ENCODE peak calls at places on chromosomes 5 and 9, in ten cellular contexts. F, L, H, R, S, U, N, Z, X and M are unnamed samples.

GRCh38 chr5:60514152-60514551 is 185.8 kb downstream of the DEPDC1B start:
- DNase-seq in U (no peak), N (no peak), Z (no peak), F (no peak), H (no peak), L (no peak), R (peak), X (no peak), S (peak), M (no peak)

GRCh38 chr9:90044710-90045151 is 439.9 kb downstream of the GADD45G start:
- DNase-seq in F (no peak), X (no peak), L (no peak), R (no peak), H (no peak), U (no peak), Z (peak), S (peak), N (no peak), M (no peak)

GRCh38 chr5:109089191-109089590 is 320.6 kb downstream of the PJA2 start:
- DNase-seq in S (no peak), F (no peak), H (no peak), N (no peak), U (no peak), L (no peak), R (peak), Z (no peak), X (no peak), M (no peak)

GRCh38 chr5:59716029-59716428 is 177.5 kb downstream of the PDE4D start:
- DNase-seq in Z (no peak), U (no peak), L (no peak), S (no peak), N (no peak), F (no peak), R (no peak), X (no peak), H (no peak), M (no peak)

GRCh38 chr5:5688194-5688924 is 265.9 kb downstream of the ICE1 start:
- DNase-seq in X (no peak), L (no peak), F (peak), U (no peak), R (no peak), Z (no peak), N (no peak), S (no peak), H (no peak), M (no peak)

GRCh38 chr5:137039939-137040515 is 459.1 kb downstream of the SPOCK1 start:
- DNase-seq in X (no peak), L (no peak), H (no peak), R (no peak), U (no peak), F (no peak), N (no peak), Z (no peak), S (no peak), M (no peak)

GRCh38 chr9:91074866-91075265 is 273.2 kb downstream of the SYK start:
- DNase-seq in Z (no peak), F (no peak), N (no peak), L (no peak), R (no peak), S (no peak), X (no peak), H (no peak), U (no peak), M (no peak)

GRCh38 chr5:177545487-177546261 is 8.7 kb downstream of the FAM193B start:
- DNase-seq in Z (peak), R (peak), L (peak), U (no peak), X (peak), S (peak), N (no peak), H (peak), F (peak), M (no peak)

GRCh38 chr5:172497591-172498255 is 43.4 kb upstream of the SH3PXD2B start:
- DNase-seq in F (peak), L (no peak), R (no peak), S (no peak), H (no peak), X (no peak), U (no peak), Z (no peak), N (peak), M (no peak)

GRCh38 chr5:136018814-136019777 is 9.7 kb upstream of the TGFBI start:
- DNase-seq in L (peak), U (no peak), Z (peak), N (no peak), R (peak), F (peak), H (peak), X (peak), S (peak), M (no peak)

GRCh38 chr5:149559712-149560111 is 8.5 kb upstream of the CSNK1A1 start:
- DNase-seq in Z (peak), N (no peak), X (no peak), H (no peak), R (peak), U (no peak), F (no peak), S (peak), L (peak), M (no peak)

GRCh38 chr9:96509848-96510247 is 59.9 kb downstream of the HABP4 start:
- DNase-seq in H (no peak), L (no peak), F (no peak), R (no peak), N (no peak), S (no peak), X (no peak), U (no peak), Z (no peak), M (no peak)

GRCh38 chr9:131098391-131099087 is 2.2 kb downstream of the AIF1L start:
- DNase-seq in N (no peak), R (no peak), U (no peak), L (no peak), F (peak), H (no peak), S (no peak), Z (no peak), X (no peak), M (no peak)

GRCh38 chr9:122051401-122052346 is 41.4 kb downstream of the TTLL11 start:
- DNase-seq in Z (no peak), H (no peak), N (no peak), R (peak), X (no peak), S (peak), L (peak), U (no peak), F (no peak), M (no peak)

GRCh38 chr5:79074641-79075040 is 5.1 kb downstream of the BHMT2 start:
- DNase-seq in S (peak), L (peak), F (no peak), N (no peak), X (no peak), U (no peak), R (peak), H (no peak), Z (no peak), M (no peak)

GRCh38 chr5:39148983-39149534 is 70.3 kb downstream of the FYB1 start:
- DNase-seq in L (peak), R (peak), Z (no peak), S (peak), X (no peak), F (no peak), U (no peak), N (no peak), H (no peak), M (no peak)

GRCh38 chr5:154397652-154398406 is 48.0 kb upstream of the SAP30L start:
- DNase-seq in L (no peak), H (no peak), X (peak), N (no peak), Z (no peak), S (no peak), R (no peak), U (no peak), F (peak), M (peak)

GRCh38 chr9:98230354-98230753 is 25.1 kb downstream of the TBC1D2 start:
- DNase-seq in Z (no peak), F (no peak), H (no peak), X (peak), L (no peak), N (no peak), U (no peak), S (peak), R (no peak), M (no peak)

GRCh38 chr5:144048254-144048856 is 122.1 kb downstream of the YIPF5 start:
- DNase-seq in S (peak), X (no peak), U (no peak), Z (no peak), H (no peak), R (no peak), N (no peak), F (no peak), L (peak), M (no peak)

GRCh38 chr9:71634753-71635152 is 133.6 kb downstream of the CEMIP2 start:
- DNase-seq in Z (no peak), U (no peak), F (no peak), R (no peak), X (no peak), L (no peak), H (no peak), N (no peak), S (no peak), M (no peak)

GRCh38 chr5:96189987-96190386 is 228.3 kb upstream of the ELL2 start:
- DNase-seq in X (no peak), F (no peak), Z (no peak), N (no peak), R (no peak), U (no peak), L (no peak), H (no peak), S (no peak), M (no peak)

GRCh38 chr9:129383005-129383414 is 204.9 kb upstream of the IER5L start:
- DNase-seq in F (peak), L (peak), H (peak), X (peak), S (no peak), N (peak), R (no peak), Z (no peak), U (no peak), M (peak)

GRCh38 chr9:129712595-129713524 is 40.0 kb downstream of the PTGES start:
- DNase-seq in R (peak), L (peak), F (no peak), U (no peak), Z (peak), X (no peak), S (peak), H (no peak), N (peak), M (no peak)

GRCh38 chr9:82105729-82106128 is 117.2 kb downstream of the SPATA31D1 start:
- DNase-seq in R (no peak), H (no peak), Z (no peak), X (no peak), U (no peak), F (no peak), N (no peak), L (no peak), S (no peak), M (no peak)
- TF ChIP-seq CTCF in R (no peak), H (no peak), Z (no peak), X (no peak), U (no peak), F (no peak), N (peak), L (no peak), S (no peak), M (no peak)

GRCh38 chr5:113057437-113058052 is 80.9 kb downstream of the DCP2 start:
- DNase-seq in Z (no peak), U (peak), H (no peak), S (no peak), L (no peak), R (no peak), X (no peak), F (no peak), N (peak), M (no peak)
- TF ChIP-seq CTCF in Z (no peak), U (no peak), H (no peak), S (no peak), L (no peak), R (no peak), X (no peak), F (peak), N (peak), M (no peak)

DNA sequence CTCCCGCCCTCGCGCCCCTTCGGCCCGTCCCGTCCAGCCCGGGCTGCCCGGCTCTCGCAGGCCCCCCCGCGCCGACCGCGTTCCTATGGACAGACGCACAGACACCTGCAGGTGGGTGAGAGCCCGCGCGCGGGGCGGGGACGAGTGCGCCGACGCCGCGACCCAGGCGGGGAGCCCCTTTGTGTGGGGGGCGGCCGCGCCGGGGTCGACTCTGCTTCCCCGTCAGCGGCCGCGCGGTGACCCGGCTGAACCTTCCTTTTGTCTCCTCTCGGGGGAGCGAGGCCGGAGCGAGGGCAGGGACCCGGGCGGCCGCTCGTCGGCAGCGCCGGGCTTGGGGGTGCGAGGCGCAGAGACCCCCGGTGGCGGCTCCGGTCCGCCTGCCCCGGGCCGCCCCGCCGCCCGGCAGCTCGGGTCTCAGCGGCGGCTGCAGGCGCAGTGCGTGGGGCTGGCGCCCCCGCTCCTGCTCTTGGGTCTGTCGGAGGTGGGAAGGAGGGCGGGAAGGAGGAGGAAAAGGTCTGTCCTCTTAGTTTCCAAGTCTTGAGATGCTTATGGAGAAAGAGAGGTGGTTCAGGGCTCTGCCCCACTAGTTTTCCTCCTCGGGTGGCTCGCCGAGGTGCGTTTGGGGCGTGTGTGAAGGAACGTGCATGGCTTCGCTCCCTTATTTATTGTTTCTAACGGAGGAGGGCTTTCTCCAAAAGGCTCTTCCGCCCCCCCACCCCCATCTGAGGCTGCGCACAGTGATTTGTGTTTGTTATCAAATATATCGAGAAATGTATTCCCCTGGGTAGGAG is 576 bp downstream of the KIAA1958 start:
- DNase-seq in F (peak), H (peak), L (peak), X (peak), Z (no peak), N (peak), R (peak), S (peak), U (peak), M (peak)
- TF ChIP-seq CTCF in F (no peak), H (no peak), L (no peak), X (no peak), Z (no peak), N (no peak), R (no peak), S (no peak), U (no peak), M (no peak)

GRCh38 chr9:16925426-16925825 is 55.0 kb upstream of the BNC2 start:
- DNase-seq in N (no peak), X (no peak), U (no peak), F (no peak), H (no peak), Z (peak), R (peak), L (peak), S (peak), M (no peak)

GRCh38 chr9:16918920-16919319 is 48.5 kb upstream of the BNC2 start:
- DNase-seq in N (no peak), Z (no peak), U (no peak), R (no peak), X (no peak), S (no peak), L (peak), H (no peak), F (no peak), M (no peak)

GRCh38 chr9:16924311-16924915 is 53.9 kb upstream of the BNC2 start:
- DNase-seq in Z (no peak), F (no peak), U (no peak), R (no peak), X (no peak), H (no peak), L (no peak), N (no peak), S (no peak), M (no peak)

GRCh38 chr9:16921855-16922254 is 51.4 kb upstream of the BNC2 start:
- DNase-seq in H (no peak), L (no peak), U (no peak), S (peak), X (no peak), R (no peak), Z (no peak), F (no peak), N (no peak), M (no peak)
- TF ChIP-seq CTCF in H (no peak), L (no peak), U (no peak), S (no peak), X (no peak), R (no peak), Z (no peak), F (no peak), N (peak), M (no peak)

DNA sequence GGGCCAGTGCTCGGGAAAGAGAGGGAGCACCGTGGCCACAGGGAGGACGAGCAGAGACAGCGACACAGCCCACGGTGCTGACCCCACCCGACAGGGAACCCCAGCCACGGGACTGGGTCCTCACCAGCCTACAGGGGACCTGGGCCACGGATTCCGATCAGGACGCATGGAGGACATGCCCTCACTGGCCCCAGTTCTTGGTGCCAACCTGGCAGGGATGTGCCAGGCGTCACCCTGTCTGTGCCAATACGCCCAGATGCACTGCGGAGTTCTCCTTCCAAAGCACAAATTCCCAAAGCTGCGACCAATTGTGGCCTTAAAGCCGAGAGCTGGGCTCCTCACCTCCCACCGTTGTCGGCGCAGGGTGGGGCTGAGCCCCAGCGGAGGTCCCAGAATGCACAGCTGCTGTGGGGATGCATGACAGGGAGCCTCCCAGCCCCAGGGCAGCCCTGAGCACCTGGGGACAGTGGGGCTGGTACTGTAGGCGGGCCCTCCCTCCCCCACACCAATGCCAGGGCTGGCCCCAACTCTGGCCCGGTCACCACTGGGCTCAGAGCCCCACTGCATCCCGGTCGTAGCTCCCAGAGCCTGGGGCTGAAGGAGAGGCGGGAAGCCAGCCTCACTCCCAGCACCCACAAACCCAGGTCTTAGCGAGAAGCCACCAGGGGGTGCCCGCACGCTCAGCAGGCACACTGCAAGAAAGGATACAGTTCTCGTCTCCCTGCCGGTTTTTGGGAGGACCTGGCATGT is 44.2 kb downstream of the NKD2 start:
- DNase-seq in U (no peak), N (no peak), L (no peak), F (no peak), R (no peak), Z (no peak), X (no peak), H (no peak), S (no peak), M (no peak)
- TF ChIP-seq CTCF in U (no peak), N (no peak), L (no peak), F (peak), R (no peak), Z (peak), X (no peak), H (no peak), S (no peak), M (no peak)